ENCODE peak calls at places on chromosomes 6 and 20, in nine cellular contexts. Z is skeletal muscle cell, D is GM06990, S is RWPE2, L is BJ, W is uterus, N is lower leg skin, O is sigmoid colon, Y is AG10803. B is an unnamed sample.
A peak's percentile ranks its signal among the peaks of the same experiment; 100 is the strongest.

GRCh38 chr20:33852971-33853813 is 42.0 kb downstream of the CHMP4B start:
- DNase-seq in W (no peak), Y (no peak), O (no peak), Z (no peak), D (no peak), N (no peak), S (peak; percentile 72), L (no peak), B (no peak)

GRCh38 chr20:2752631-2753455 is 47.6 kb downstream of the CPXM1 start:
- DNase-seq in Y (peak; percentile 18), L (no peak), Z (no peak), N (no peak), S (no peak), D (peak; percentile 28), O (peak; percentile 68), W (peak; percentile 52), B (no peak)

GRCh38 chr6:20056350-20056992 is 155.8 kb downstream of the MBOAT1 start:
- DNase-seq in Z (peak; percentile 3), Y (peak; percentile 58), O (no peak), S (no peak), W (no peak), D (no peak), L (no peak), N (no peak), B (peak; percentile 25)

GRCh38 chr20:32201977-32202363 is 5.6 kb downstream of the PLAGL2 start:
- DNase-seq in D (no peak), Y (peak; percentile 60), O (no peak), L (no peak), Z (no peak), W (no peak), N (no peak), S (no peak), B (no peak)

GRCh38 chr20:31595654-31596411 is 9.3 kb upstream of the ID1 start:
- DNase-seq in L (peak; percentile 95), D (no peak), Z (peak; percentile 91), W (peak; percentile 65), O (peak; percentile 87), Y (peak; percentile 97), N (peak; percentile 88), S (peak; percentile 94), B (peak; percentile 95)

GRCh38 chr20:24705486-24705885 is 236.1 kb downstream of the SYNDIG1 start:
- DNase-seq in Y (peak; percentile 48), O (no peak), D (no peak), Z (no peak), W (no peak), L (no peak), N (no peak), S (no peak), B (peak; percentile 55)

GRCh38 chr6:107819976-107820551 is 4.0 kb downstream of the SCML4 start:
- DNase-seq in Y (no peak), O (no peak), L (no peak), D (no peak), S (no peak), W (no peak), Z (no peak), N (peak; percentile 24), B (no peak)

GRCh38 chr20:58870293-58871014 is 17.9 kb downstream of the GNAS start:
- DNase-seq in N (peak; percentile 61), O (peak; percentile 84), D (peak; percentile 46), Y (peak; percentile 44), S (peak; percentile 85), W (peak; percentile 76), L (no peak), Z (no peak), B (no peak)

DNA sequence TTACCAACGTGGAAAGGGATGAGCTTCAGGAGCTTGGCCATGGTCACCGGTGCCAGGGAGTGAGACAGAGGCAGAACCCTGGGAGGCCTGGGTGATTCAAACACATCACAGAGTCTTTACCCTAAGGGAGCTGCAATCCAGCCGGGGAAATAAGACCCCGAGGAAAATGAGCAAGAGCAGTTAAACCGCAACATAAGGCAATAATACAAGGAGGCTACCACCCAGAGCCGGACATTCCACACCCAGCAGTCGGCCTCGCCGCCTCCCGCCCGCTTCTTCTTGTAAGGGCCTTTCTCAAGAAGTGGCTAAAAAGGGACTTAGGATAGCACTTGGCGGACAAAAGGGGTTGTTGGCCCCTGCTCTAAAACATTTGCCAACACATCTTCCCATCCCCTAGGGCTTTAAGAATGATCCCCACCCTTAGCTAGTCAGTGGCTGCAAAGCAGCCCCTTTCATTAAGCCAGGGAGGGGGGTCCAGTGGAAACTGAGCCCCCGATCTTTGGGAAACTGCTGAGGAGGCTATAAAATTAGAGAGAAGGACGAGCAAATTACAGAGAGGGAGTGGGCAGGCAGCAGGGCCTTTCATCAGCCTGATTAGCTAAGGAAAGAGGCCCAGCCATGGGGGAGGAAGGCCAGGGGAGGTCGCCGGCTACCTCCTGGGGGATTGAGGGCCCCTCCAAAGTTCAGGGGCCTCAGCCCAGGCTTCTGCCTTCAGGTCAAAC is 34.3 kb downstream of the SNX5 start:
- DNase-seq in N (no peak), Y (no peak), W (no peak), L (peak; percentile 52), O (no peak), D (no peak), S (no peak), Z (no peak), B (peak; percentile 75)
- H3K4me3 ChIP-seq in N (no peak overlapping the region), Y (no peak overlapping the region), W (no peak overlapping the region), L (no peak overlapping the region), O (no peak overlapping the region), D (no peak overlapping the region), S (no peak overlapping the region), Z (no peak overlapping the region), B (no peak overlapping the region)

DNA sequence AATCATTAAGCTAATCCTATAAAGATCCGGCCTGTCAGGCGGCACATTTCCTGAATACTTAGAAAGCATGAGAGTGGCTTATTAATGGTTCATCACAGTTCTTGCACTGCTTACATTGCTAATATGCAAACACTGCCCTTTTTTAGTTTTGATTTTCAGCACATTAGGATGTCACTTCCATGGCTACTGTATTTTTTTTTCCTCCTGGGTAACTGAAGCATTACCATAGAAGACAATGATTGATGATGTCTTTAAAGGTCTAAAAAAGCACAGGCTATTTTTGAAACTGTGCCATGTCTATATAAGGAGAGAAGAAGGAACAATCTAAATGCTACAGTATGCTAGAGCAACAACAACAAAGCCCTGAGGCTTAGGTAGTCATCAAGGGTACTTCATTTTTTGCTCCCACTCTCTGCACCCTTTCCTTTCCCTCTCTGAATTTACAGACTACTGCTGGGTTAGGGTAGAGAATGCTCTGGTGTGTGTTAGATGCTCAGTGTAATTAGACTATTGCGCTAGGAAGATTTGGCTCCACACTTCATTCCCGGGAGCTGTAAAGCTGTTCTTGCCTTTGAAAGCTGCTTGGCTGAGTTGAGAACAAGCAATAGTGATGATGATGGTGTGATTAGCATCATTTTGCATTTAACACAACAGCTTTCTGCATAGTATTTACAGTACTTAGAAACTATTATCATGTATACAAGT is 1262.4 kb upstream of the CITED2 start:
- DNase-seq in N (no peak), L (no peak), W (no peak), O (no peak), S (no peak), Y (no peak), Z (no peak), D (no peak), B (no peak)
- H3K4me3 ChIP-seq in N (no peak overlapping the region), L (no peak overlapping the region), W (no peak overlapping the region), O (no peak overlapping the region), S (no peak overlapping the region), Y (no peak overlapping the region), Z (no peak overlapping the region), D (no peak overlapping the region), B (no peak overlapping the region)

GRCh38 chr6:116397960-116398359 is 27.2 kb downstream of the DSE start:
- DNase-seq in D (no peak), Y (peak; percentile 86), N (no peak), S (no peak), L (peak; percentile 62), Z (no peak), O (no peak), W (no peak), B (no peak)
- H3K4me3 ChIP-seq in D (no peak overlapping the region), Y (peak overlapping the region; percentile 26), N (no peak overlapping the region), S (no peak overlapping the region), L (no peak overlapping the region), Z (no peak overlapping the region), O (no peak overlapping the region), W (no peak overlapping the region), B (no peak overlapping the region)

GRCh38 chr6:1593958-1594314 is 15.8 kb upstream of the FOXC1 start:
- DNase-seq in N (no peak), S (no peak), Z (no peak), O (no peak), W (no peak), L (no peak), Y (no peak), D (no peak), B (no peak)

GRCh38 chr6:1595271-1596087 is 14.2 kb upstream of the FOXC1 start:
- DNase-seq in S (no peak), D (no peak), Y (no peak), N (no peak), W (no peak), L (no peak), O (no peak), Z (no peak), B (no peak)

GRCh38 chr6:1596088-1596852 is 13.4 kb upstream of the FOXC1 start:
- DNase-seq in N (no peak), Z (no peak), W (peak; percentile 57), O (peak; percentile 76), D (no peak), S (no peak), Y (peak; percentile 29), L (no peak), B (no peak)

GRCh38 chr6:1593286-1593957 is 16.3 kb upstream of the FOXC1 start:
- DNase-seq in Y (no peak), N (no peak), Z (no peak), D (no peak), W (no peak), S (no peak), L (no peak), O (no peak), B (no peak)

GRCh38 chr6:1594495-1595200 is 15.1 kb upstream of the FOXC1 start:
- DNase-seq in S (no peak), D (no peak), Y (no peak), W (no peak), L (no peak), O (no peak), N (no peak), Z (no peak), B (no peak)
- H3K4me3 ChIP-seq in S (no peak overlapping the region), D (no peak overlapping the region), Y (no peak overlapping the region), W (no peak overlapping the region), L (no peak overlapping the region), O (no peak overlapping the region), N (no peak overlapping the region), Z (no peak overlapping the region), B (no peak overlapping the region)

GRCh38 chr6:27605401-27606342 is 132.8 kb upstream of the ZNF184 start:
- DNase-seq in L (no peak), O (no peak), Y (peak; percentile 58), W (no peak), Z (peak; percentile 46), S (peak; percentile 66), D (no peak), N (no peak), B (no peak)
- H3K4me3 ChIP-seq in L (peak overlapping the region; percentile 35), O (no peak overlapping the region), Y (peak overlapping the region; percentile 51), W (no peak overlapping the region), Z (peak overlapping the region; percentile 49), S (peak overlapping the region; percentile 43), D (peak overlapping the region; percentile 25), N (no peak overlapping the region), B (peak overlapping the region; percentile 29)

B was measured in AG09309.